ENCODE peak calls at places on chromosomes 11 and 22, in five cellular contexts. M is H1; H is neural progenitor cell; S is CD4-positive, CD25-positive, alpha-beta regulatory T cell; D is PC-9. K is an unnamed sample.

GRCh38 chr11:394034-394857 is at the start of gene PKP3:
- DNase-seq in S (no peak), H (peak), M (peak), D (peak), K (peak)

GRCh38 chr11:133929401-133930052 is 27.2 kb downstream of the IGSF9B start:
- DNase-seq in H (no peak), M (no peak), D (no peak), S (no peak), K (no peak)

GRCh38 chr11:96055706-96056387 is 131.9 kb upstream of the MTMR2 start:
- DNase-seq in H (peak), D (peak), M (no peak), S (no peak), K (no peak)

GRCh38 chr11:5369793-5370192 is 13.8 kb upstream of the OR51M1 start:
- DNase-seq in S (no peak), D (no peak), H (peak), M (no peak), K (no peak)

GRCh38 chr11:57311109-57311936 is 13.4 kb downstream of the TNKS1BP1 start:
- DNase-seq in H (peak), D (peak), M (peak), S (peak), K (peak)

GRCh38 chr22:46653596-46653995 is 33.4 kb downstream of the GRAMD4 start:
- DNase-seq in S (no peak), M (no peak), H (no peak), D (no peak), K (no peak)

GRCh38 chr22:30270841-30271240 is 4.2 kb upstream of the OSM start:
- DNase-seq in M (no peak), D (no peak), S (no peak), H (no peak), K (no peak)

GRCh38 chr11:128235446-128235845 is 351.9 kb downstream of the ETS1 start:
- DNase-seq in S (no peak), M (no peak), D (no peak), H (no peak), K (no peak)

GRCh38 chr22:47678667-47679287 is 916.3 kb downstream of the TBC1D22A start:
- DNase-seq in M (peak), D (no peak), H (peak), S (no peak), K (no peak)

GRCh38 chr11:87447606-87448005 is 409.9 kb downstream of the TMEM135 start:
- DNase-seq in H (no peak), S (no peak), D (no peak), M (no peak), K (no peak)

GRCh38 chr11:57513446-57513795 is 2.1 kb downstream of the SLC43A1 start:
- DNase-seq in D (no peak), H (no peak), M (no peak), S (no peak), K (no peak)

GRCh38 chr11:132093861-132094260 is 723.4 kb downstream of the NTM start:
- DNase-seq in S (no peak), D (no peak), M (no peak), H (no peak), K (no peak)

GRCh38 chr11:14673824-14674432 is 30.3 kb downstream of the PDE3B start:
- DNase-seq in H (no peak), M (no peak), D (no peak), S (no peak), K (no peak)

GRCh38 chr11:46808804-46809431 is 37.2 kb downstream of the CKAP5 start:
- DNase-seq in D (no peak), S (peak), H (no peak), M (no peak), K (no peak)

DNA sequence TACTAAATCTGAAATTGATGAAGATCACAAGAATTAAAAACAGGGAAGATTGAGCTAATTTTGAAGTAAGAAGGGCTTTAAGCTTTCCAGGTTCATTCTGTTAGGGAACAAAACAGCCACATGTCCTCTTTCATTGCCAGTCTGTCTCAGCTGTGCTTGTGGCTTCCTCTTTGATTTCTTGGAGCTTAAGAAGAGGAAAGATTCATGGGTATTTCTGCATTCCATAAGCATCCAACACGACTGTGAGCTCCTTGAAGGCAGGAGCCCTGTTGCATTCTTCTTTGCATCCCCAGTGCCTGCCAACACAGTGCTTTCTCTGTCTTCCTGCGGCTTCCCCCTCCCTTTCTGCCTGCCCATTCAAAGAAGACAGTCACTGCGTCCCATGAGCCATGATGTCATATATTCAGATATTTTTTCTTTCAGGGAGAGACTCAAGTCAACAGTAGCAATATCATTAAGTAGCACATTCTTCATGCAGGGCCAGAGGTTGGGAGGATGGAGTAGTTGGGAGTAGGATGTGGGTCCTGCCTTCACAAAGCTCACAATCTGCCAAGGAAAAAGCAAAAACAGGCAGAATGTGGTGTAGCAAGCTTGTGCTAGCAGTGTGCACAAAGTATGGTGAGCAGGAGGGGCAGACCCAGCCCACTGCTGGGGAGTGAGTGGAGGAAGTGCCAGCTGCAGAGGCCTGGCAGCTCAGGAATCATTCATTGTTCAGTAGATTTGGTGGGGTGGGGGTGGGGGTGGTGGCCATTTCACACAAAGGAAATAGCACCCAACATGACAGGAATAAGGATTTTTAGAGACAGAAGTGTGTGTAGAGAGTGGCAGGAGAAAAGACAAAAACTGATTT is 162.1 kb upstream of the RASSF10 start:
- DNase-seq in D (no peak), H (no peak), M (no peak), S (no peak), K (no peak)
- H3K27ac ChIP-seq in D (no peak), H (peak), M (no peak), S (no peak), K (no peak)

GRCh38 chr11:68266936-68267880 is 4.6 kb downstream of the C11orf24 start:
- DNase-seq in D (no peak), H (no peak), S (no peak), M (no peak), K (no peak)

GRCh38 chr11:68271023-68271780 is 571 bp downstream of the C11orf24 start:
- DNase-seq in H (peak), D (peak), S (peak), M (no peak), K (no peak)

GRCh38 chr11:68267881-68268240 is 3.9 kb downstream of the C11orf24 start:
- DNase-seq in M (no peak), S (no peak), H (no peak), D (no peak), K (no peak)

GRCh38 chr11:68270334-68271022 is 1.3 kb downstream of the C11orf24 start:
- DNase-seq in H (no peak), D (no peak), M (no peak), S (no peak), K (no peak)

GRCh38 chr11:68269414-68270081 is 2.2 kb downstream of the C11orf24 start:
- DNase-seq in S (no peak), H (no peak), M (no peak), D (no peak), K (no peak)
- H3K27ac ChIP-seq in S (no peak), H (no peak), M (no peak), D (no peak), K (no peak)

GRCh38 chr22:21457023-21457787 is 10.0 kb upstream of the TMEM191C start:
- DNase-seq in S (no peak), H (peak), D (peak), M (no peak), K (no peak)
- H3K27ac ChIP-seq in S (no peak), H (no peak), D (peak), M (no peak), K (no peak)

GRCh38 chr11:130165601-130166456 is 6.2 kb downstream of the ST14 start:
- DNase-seq in D (peak), M (no peak), S (no peak), H (no peak), K (no peak)
- H3K27ac ChIP-seq in D (peak), M (no peak), S (no peak), H (no peak), K (peak)

GRCh38 chr11:34243620-34244493 is 114.0 kb downstream of the ABTB2 start:
- DNase-seq in M (no peak), S (peak), H (no peak), D (peak), K (peak)
- H3K27ac ChIP-seq in M (no peak), S (no peak), H (no peak), D (peak), K (peak)

GRCh38 chr22:44709881-44710400 is 7.9 kb downstream of the PRR5 start:
- DNase-seq in D (no peak), H (no peak), S (no peak), M (no peak), K (no peak)
- H3K27ac ChIP-seq in D (no peak), H (no peak), S (no peak), M (no peak), K (no peak)

GRCh38 chr11:119030029-119030328 is 698 bp downstream of the SLC37A4 start:
- DNase-seq in H (no peak), M (no peak), S (no peak), D (no peak), K (no peak)

GRCh38 chr11:119027561-119028345 is 2.9 kb downstream of the SLC37A4 start:
- DNase-seq in H (no peak), M (no peak), D (no peak), S (no peak), K (no peak)

GRCh38 chr11:119029340-119030028 is 1.2 kb downstream of the SLC37A4 start:
- DNase-seq in H (peak), D (peak), M (no peak), S (peak), K (no peak)

GRCh38 chr11:119029069-119029339 is 1.7 kb downstream of the SLC37A4 start:
- DNase-seq in S (no peak), D (no peak), M (no peak), H (no peak), K (no peak)

GRCh38 chr11:119028346-119029068 is 2.2 kb downstream of the SLC37A4 start:
- DNase-seq in S (no peak), H (no peak), M (no peak), D (peak), K (no peak)
- H3K27ac ChIP-seq in S (no peak), H (peak), M (no peak), D (no peak), K (no peak)

K was measured in epithelial cell of prostate.